ENCODE peak calls at places on chromosomes 3 and 15, in five cellular contexts. W, Y, V, O and P are unnamed samples.

GRCh38 chr15:28191832-28192231 is 92.7 kb upstream of the OCA2 start:
- DNase-seq in V (no peak), O (peak), Y (peak), W (no peak), P (peak)

GRCh38 chr3:32467333-32468070 is 35.1 kb downstream of the CMTM6 start:
- DNase-seq in W (peak), O (no peak), V (peak), Y (peak), P (peak)

GRCh38 chr3:169430687-169431404 is 232.7 kb downstream of the MECOM start:
- DNase-seq in V (no peak), Y (no peak), W (no peak), O (no peak), P (peak)

GRCh38 chr3:195566797-195567196 is 16.9 kb downstream of the APOD start:
- DNase-seq in W (peak), V (no peak), O (no peak), Y (no peak), P (no peak)

GRCh38 chr3:117616213-117616612 is 906.6 kb downstream of the TUSC7 start:
- DNase-seq in O (no peak), V (no peak), W (no peak), Y (no peak), P (no peak)

GRCh38 chr15:101051291-101052030 is 132.3 kb downstream of the LRRK1 start:
- DNase-seq in O (no peak), V (peak), Y (no peak), W (no peak), P (no peak)

GRCh38 chr3:98012974-98013373 is 22.1 kb downstream of the GABRR3 start:
- DNase-seq in Y (no peak), W (no peak), V (no peak), O (no peak), P (peak)

GRCh38 chr3:138173769-138174420 is 826 bp downstream of the DBR1 start:
- DNase-seq in W (no peak), Y (no peak), V (no peak), O (no peak), P (no peak)

GRCh38 chr3:66393486-66394260 is 107.1 kb downstream of the LRIG1 start:
- DNase-seq in Y (no peak), W (no peak), V (peak), O (no peak), P (peak)

GRCh38 chr3:155390361-155390760 is 96.9 kb upstream of the STRIT1 start:
- DNase-seq in W (no peak), V (no peak), O (no peak), Y (no peak), P (no peak)

GRCh38 chr3:168248383-168249047 is 152.8 kb upstream of the GOLIM4 start:
- DNase-seq in W (peak), O (no peak), V (no peak), Y (no peak), P (peak)

GRCh38 chr3:16838561-16838960 is 46.2 kb upstream of the PLCL2 start:
- DNase-seq in Y (no peak), O (no peak), V (no peak), W (no peak), P (no peak)

GRCh38 chr3:184485906-184486305 is 75.7 kb upstream of the EPHB3 start:
- DNase-seq in W (no peak), Y (no peak), O (no peak), V (no peak), P (no peak)

GRCh38 chr15:41341519-41341918 is 8.8 kb downstream of the NUSAP1 start:
- DNase-seq in O (no peak), W (no peak), Y (no peak), V (no peak), P (peak)

GRCh38 chr3:182369861-182370260 is 423.4 kb upstream of the ATP11B start:
- DNase-seq in V (no peak), Y (no peak), O (no peak), W (no peak), P (no peak)

GRCh38 chr3:132418916-132419315 is 1.6 kb downstream of the DNAJC13 start:
- DNase-seq in O (no peak), Y (no peak), V (no peak), W (no peak), P (no peak)

GRCh38 chr3:83946554-83946953 is 1012.2 kb upstream of the CADM2 start:
- DNase-seq in Y (no peak), W (no peak), V (no peak), O (no peak), P (no peak)

GRCh38 chr3:144770813-144771400 is 799.3 kb downstream of the DIPK2A start:
- DNase-seq in O (peak), W (no peak), V (no peak), Y (no peak), P (peak)

GRCh38 chr3:10000686-10001085 is 14.0 kb upstream of the EMC3 start:
- DNase-seq in Y (no peak), V (no peak), W (no peak), O (no peak), P (no peak)

GRCh38 chr3:123080864-123081562 is 14.2 kb downstream of the PDIA5 start:
- DNase-seq in Y (no peak), O (no peak), W (no peak), V (no peak), P (no peak)